ENCODE peak calls at places on chromosomes 5 and 9, in seven cellular contexts. M is ecto neural progenitor cell, U is AG04450, D is amniotic stem cell, R is RWPE2, A is NCI-H226, P is AG08395. T is an unnamed sample.
A peak's percentile ranks its signal among the peaks of the same experiment; 100 is the strongest.

GRCh38 chr5:71974165-71974564 is 133.1 kb upstream of the MAP1B start:
- DNase-seq in M (no peak), U (no peak), D (no peak), R (no peak), A (no peak), P (no peak), T (no peak)

GRCh38 chr5:180054226-180054625 is 17.3 kb downstream of the RNF130 start:
- DNase-seq in M (no peak), U (no peak), D (no peak), R (no peak), A (no peak), P (no peak), T (no peak)

GRCh38 chr5:157855404-157855994 is 3.4 kb downstream of the CLINT1 start:
- DNase-seq in M (peak; percentile 64), U (peak; percentile 34), D (peak; percentile 14), R (no peak), A (peak; percentile 61), P (peak; percentile 64), T (peak; percentile 63)

GRCh38 chr9:82247318-82247717 is 258.7 kb downstream of the SPATA31D1 start:
- DNase-seq in M (no peak), U (no peak), D (no peak), R (no peak), A (peak; percentile 9), P (no peak), T (no peak)

GRCh38 chr5:180343846-180344327 is 9.2 kb downstream of the GFPT2 start:
- DNase-seq in M (no peak), U (no peak), D (no peak), R (no peak), A (peak; percentile 56), P (peak; percentile 72), T (no peak)

GRCh38 chr5:74772359-74772758 is 5.3 kb downstream of the NSA2 start:
- DNase-seq in M (no peak), U (no peak), D (no peak), R (no peak), A (no peak), P (no peak), T (no peak)

GRCh38 chr9:76223749-76224340 is 170.4 kb downstream of the RFK start:
- DNase-seq in M (no peak), U (peak; percentile 57), D (no peak), R (no peak), A (no peak), P (no peak), T (no peak)

GRCh38 chr9:21752003-21752402 is 50.4 kb upstream of the MTAP start:
- DNase-seq in M (no peak), U (no peak), D (no peak), R (no peak), A (no peak), P (no peak), T (no peak)

GRCh38 chr5:103582364-103582763 is 19.8 kb upstream of the NUDT12 start:
- DNase-seq in M (no peak), U (peak; percentile 6), D (no peak), R (no peak), A (peak; percentile 33), P (peak; percentile 31), T (peak; percentile 20)

GRCh38 chr5:39446231-39446630 is 21.5 kb upstream of the DAB2 start:
- DNase-seq in M (no peak), U (no peak), D (no peak), R (no peak), A (no peak), P (peak; percentile 26), T (no peak)

GRCh38 chr9:134294228-134295071 is 31.8 kb upstream of the RXRA start:
- DNase-seq in M (no peak), U (no peak), D (no peak), R (no peak), A (no peak), P (peak; percentile 81), T (peak; percentile 24)

GRCh38 chr9:123807241-123807640 is 122.7 kb downstream of the DENND1A start:
- DNase-seq in M (no peak), U (no peak), D (no peak), R (no peak), A (no peak), P (no peak), T (no peak)

GRCh38 chr5:132104561-132104960 is 31.0 kb downstream of the CSF2 start:
- DNase-seq in M (no peak), U (no peak), D (no peak), R (no peak), A (no peak), P (peak; percentile 62), T (no peak)

GRCh38 chr5:1792842-1793266 is 6.8 kb downstream of the MRPL36 start:
- DNase-seq in M (no peak), U (peak; percentile 62), D (no peak), R (no peak), A (peak; percentile 71), P (peak; percentile 35), T (peak; percentile 62)

GRCh38 chr9:22064957-22065356 is 55.9 kb upstream of the CDKN2B start:
- DNase-seq in M (no peak), U (no peak), D (no peak), R (no peak), A (no peak), P (no peak), T (no peak)

GRCh38 chr9:137813651-137814415 is 63.7 kb upstream of the CACNA1B start:
- DNase-seq in M (no peak), U (no peak), D (no peak), R (peak; percentile 36), A (no peak), P (no peak), T (no peak)

GRCh38 chr9:83472221-83472665 is 66.0 kb downstream of the FRMD3 start:
- DNase-seq in M (no peak), U (no peak), D (no peak), R (no peak), A (peak; percentile 24), P (peak; percentile 10), T (peak; percentile 44)

GRCh38 chr9:127828262-127829031 is 25.8 kb downstream of the FPGS start:
- DNase-seq in M (peak; percentile 94), U (no peak), D (no peak), R (no peak), A (no peak), P (peak; percentile 89), T (peak; percentile 79)

GRCh38 chr5:88956416-88956815 is 73.4 kb upstream of the MEF2C start:
- DNase-seq in M (no peak), U (no peak), D (no peak), R (no peak), A (no peak), P (no peak), T (no peak)

GRCh38 chr9:1366300-1366699 is 316.1 kb downstream of the DMRT2 start:
- DNase-seq in M (no peak), U (no peak), D (no peak), R (no peak), A (no peak), P (no peak), T (no peak)

GRCh38 chr5:9056046-9056445 is 489.8 kb downstream of the SEMA5A start:
- DNase-seq in M (no peak), U (no peak), D (no peak), R (no peak), A (peak; percentile 34), P (no peak), T (no peak)

GRCh38 chr9:78539188-78539587 is 242.3 kb downstream of the PSAT1 start:
- DNase-seq in M (no peak), U (no peak), D (no peak), R (no peak), A (no peak), P (no peak), T (no peak)

T was measured in transverse colon.